ENCODE peak calls at places on chromosomes 2 and 18, in eight cellular contexts. One of them, this sample, is unnamed.

GRCh38 chr18:77124452-77124922 is 8.1 kb downstream of the MBP start:
- DNase-seq in DMS53: no peak
- DNase-seq in AG10803: no peak
- DNase-seq in colonic mucosa: no peak
- DNase-seq in AG09319: no peak
- DNase-seq in NCI-H1092: no peak
- DNase-seq in AG04449: no peak
- DNase-seq in NCI-H2029: no peak
- DNase-seq in this sample: no peak

GRCh38 chr2:194819367-194819766 is 837.7 kb upstream of the SLC39A10 start:
- DNase-seq in DMS53: peak; percentile 62
- DNase-seq in AG10803: no peak
- DNase-seq in colonic mucosa: no peak
- DNase-seq in AG09319: no peak
- DNase-seq in NCI-H1092: no peak
- DNase-seq in AG04449: no peak
- DNase-seq in NCI-H2029: no peak
- DNase-seq in this sample: no peak

GRCh38 chr18:2570772-2571199 is 519 bp downstream of the METTL4 start:
- DNase-seq in DMS53: peak; percentile 90
- DNase-seq in AG10803: peak; percentile 67
- DNase-seq in colonic mucosa: peak; percentile 74
- DNase-seq in AG09319: peak; percentile 35
- DNase-seq in NCI-H1092: peak; percentile 49
- DNase-seq in AG04449: peak; percentile 16
- DNase-seq in NCI-H2029: no peak
- DNase-seq in this sample: peak; percentile 80

GRCh38 chr18:53191634-53192033 is 851.6 kb downstream of the DCC start:
- DNase-seq in DMS53: peak; percentile 67
- DNase-seq in AG10803: no peak
- DNase-seq in colonic mucosa: no peak
- DNase-seq in AG09319: no peak
- DNase-seq in NCI-H1092: no peak
- DNase-seq in AG04449: no peak
- DNase-seq in NCI-H2029: no peak
- DNase-seq in this sample: no peak

GRCh38 chr2:156456616-156457015 is 20.4 kb downstream of the GPD2 start:
- DNase-seq in DMS53: peak; percentile 26
- DNase-seq in AG10803: no peak
- DNase-seq in colonic mucosa: no peak
- DNase-seq in AG09319: peak; percentile 67
- DNase-seq in NCI-H1092: no peak
- DNase-seq in AG04449: no peak
- DNase-seq in NCI-H2029: peak; percentile 49
- DNase-seq in this sample: no peak

GRCh38 chr18:22309191-22309590 is 108.5 kb downstream of the CTAGE1 start:
- DNase-seq in DMS53: no peak
- DNase-seq in AG10803: peak; percentile 72
- DNase-seq in colonic mucosa: no peak
- DNase-seq in AG09319: no peak
- DNase-seq in NCI-H1092: no peak
- DNase-seq in AG04449: no peak
- DNase-seq in NCI-H2029: no peak
- DNase-seq in this sample: no peak

GRCh38 chr2:26712486-26713465 is 20.3 kb downstream of the KCNK3 start:
- DNase-seq in DMS53: peak; percentile 36
- DNase-seq in AG10803: no peak
- DNase-seq in colonic mucosa: no peak
- DNase-seq in AG09319: no peak
- DNase-seq in NCI-H1092: peak; percentile 86
- DNase-seq in AG04449: no peak
- DNase-seq in NCI-H2029: peak; percentile 85
- DNase-seq in this sample: no peak

GRCh38 chr2:169715379-169716228 is 18.0 kb upstream of the KLHL23 start:
- DNase-seq in DMS53: peak; percentile 75
- DNase-seq in AG10803: peak; percentile 32
- DNase-seq in colonic mucosa: peak; percentile 82
- DNase-seq in AG09319: no peak
- DNase-seq in NCI-H1092: no peak
- DNase-seq in AG04449: no peak
- DNase-seq in NCI-H2029: peak; percentile 46
- DNase-seq in this sample: no peak

GRCh38 chr18:54916507-54916906 is 42.8 kb downstream of the CCDC68 start:
- DNase-seq in DMS53: no peak
- DNase-seq in AG10803: no peak
- DNase-seq in colonic mucosa: no peak
- DNase-seq in AG09319: no peak
- DNase-seq in NCI-H1092: no peak
- DNase-seq in AG04449: no peak
- DNase-seq in NCI-H2029: no peak
- DNase-seq in this sample: no peak

GRCh38 chr2:1694371-1695271 is 49.7 kb downstream of the PXDN start:
- DNase-seq in DMS53: no peak
- DNase-seq in AG10803: no peak
- DNase-seq in colonic mucosa: no peak
- DNase-seq in AG09319: no peak
- DNase-seq in NCI-H1092: no peak
- DNase-seq in AG04449: no peak
- DNase-seq in NCI-H2029: no peak
- DNase-seq in this sample: peak; percentile 44

GRCh38 chr18:74373428-74373827 is 57.8 kb downstream of the C18orf63 start:
- DNase-seq in DMS53: no peak
- DNase-seq in AG10803: no peak
- DNase-seq in colonic mucosa: peak; percentile 15
- DNase-seq in AG09319: no peak
- DNase-seq in NCI-H1092: no peak
- DNase-seq in AG04449: no peak
- DNase-seq in NCI-H2029: no peak
- DNase-seq in this sample: peak; percentile 11

This sample was measured in right atrium auricular region.